ENCODE peak calls at places on chromosomes 7 and 10, in five cellular contexts. A, E, D, B and Z are unnamed samples.

GRCh38 chr10:73799899-73800559 is 11.4 kb downstream of the NDST2 start:
- ATAC-seq in E (peak), B (no peak), D (no peak), A (no peak), Z (no peak)

GRCh38 chr10:69272620-69273019 is 5.7 kb upstream of the HK1 start:
- ATAC-seq in B (no peak), D (no peak), E (no peak), A (no peak), Z (no peak)

GRCh38 chr7:39951943-39952194 is 1.8 kb downstream of the CDK13 start:
- ATAC-seq in B (no peak), D (no peak), A (no peak), E (no peak), Z (no peak)

GRCh38 chr10:99564361-99564760 is 31.6 kb downstream of the NKX2-3 start:
- ATAC-seq in E (no peak), B (no peak), D (no peak), A (no peak), Z (no peak)

GRCh38 chr10:91140995-91141549 is 79.4 kb upstream of the PCGF5 start:
- ATAC-seq in A (no peak), B (no peak), D (no peak), E (no peak), Z (no peak)

GRCh38 chr7:8442814-8443304 is 9.4 kb downstream of the NXPH1 start:
- ATAC-seq in E (no peak), A (peak), B (peak), D (no peak), Z (no peak)

GRCh38 chr10:63114031-63114814 is 18.9 kb upstream of the NRBF2 start:
- ATAC-seq in B (no peak), E (no peak), A (peak), D (peak), Z (no peak)

GRCh38 chr7:54967384-54967783 is 51.4 kb upstream of the EGFR start:
- ATAC-seq in A (peak), E (no peak), D (no peak), B (peak), Z (no peak)

GRCh38 chr7:50166997-50167961 is 74.2 kb upstream of the ZPBP start:
- ATAC-seq in D (no peak), A (no peak), E (no peak), B (no peak), Z (peak)

GRCh38 chr7:91892821-91893340 is 12.4 kb upstream of the MTERF1 start:
- ATAC-seq in B (peak), A (peak), D (no peak), E (peak), Z (no peak)

GRCh38 chr10:113020425-113020753 is 70.3 kb downstream of the TCF7L2 start:
- ATAC-seq in D (no peak), E (no peak), A (no peak), B (no peak), Z (no peak)

GRCh38 chr10:7303067-7303629 is 107.7 kb downstream of the SFMBT2 start:
- ATAC-seq in A (no peak), D (no peak), B (no peak), E (no peak), Z (no peak)

GRCh38 chr7:47757946-47758371 is 176.0 kb upstream of the TNS3 start:
- ATAC-seq in D (peak), B (peak), A (peak), E (no peak), Z (no peak)

GRCh38 chr10:11787374-11787773 is 35.8 kb upstream of the PROSER2 start:
- ATAC-seq in B (no peak), D (no peak), A (no peak), E (no peak), Z (no peak)

GRCh38 chr7:93115796-93116195 is 2.0 kb downstream of the SAMD9 start:
- ATAC-seq in E (peak), B (peak), A (peak), D (no peak), Z (peak)

GRCh38 chr7:23333671-23334246 is 34.6 kb downstream of the MALSU1 start:
- ATAC-seq in B (peak), D (peak), A (peak), E (peak), Z (no peak)

GRCh38 chr7:36711256-36711655 is 13.0 kb downstream of the AOAH start:
- ATAC-seq in E (no peak), B (no peak), D (no peak), A (no peak), Z (no peak)

GRCh38 chr7:140003913-140004382 is 58.8 kb downstream of the PARP12 start:
- ATAC-seq in D (no peak), B (peak), A (peak), E (peak), Z (no peak)

GRCh38 chr7:134827889-134828288 is 48.5 kb downstream of the CALD1 start:
- ATAC-seq in A (no peak), D (peak), E (no peak), B (no peak), Z (no peak)